ENCODE peak calls at places on chromosomes 12 and 14, in four cellular contexts. A is heart left ventricle, X is fibroblast of lung, V is fibroblast of the aortic adventitia. I is an unnamed sample.

GRCh38 chr14:102503576-102504224 is 5.9 kb downstream of the ANKRD9 start:
- DNase-seq in V (no peak), X (no peak), A (peak), I (no peak)

GRCh38 chr14:41604793-41605534 is 1.7 kb upstream of the LRFN5 start:
- DNase-seq in V (peak), X (peak), A (peak), I (peak)

GRCh38 chr14:40240456-40240855 is 808.2 kb upstream of the FBXO33 start:
- DNase-seq in X (no peak), V (no peak), A (no peak), I (no peak)

GRCh38 chr14:74747237-74747636 is 15.9 kb upstream of the YLPM1 start:
- DNase-seq in X (no peak), A (no peak), V (no peak), I (no peak)

GRCh38 chr12:6823161-6824084 is 1.8 kb downstream of the GPR162 start:
- DNase-seq in A (peak), X (no peak), V (no peak), I (no peak)

GRCh38 chr12:13368971-13369370 is 172.4 kb downstream of the EMP1 start:
- DNase-seq in A (no peak), V (no peak), X (no peak), I (no peak)

GRCh38 chr14:67387195-67387594 is 24.8 kb downstream of the PLEK2 start:
- DNase-seq in X (no peak), V (peak), A (no peak), I (no peak)

GRCh38 chr14:24851837-24852236 is 198.1 kb downstream of the STXBP6 start:
- DNase-seq in X (peak), V (peak), A (no peak), I (peak)

GRCh38 chr12:11651785-11652184 is 2.3 kb downstream of the ETV6 start:
- DNase-seq in V (peak), X (peak), A (no peak), I (peak)

GRCh38 chr12:66848967-66849366 is 170.1 kb upstream of the GRIP1 start:
- DNase-seq in V (no peak), A (no peak), X (no peak), I (no peak)

GRCh38 chr14:103310576-103311095 is 23.4 kb upstream of the EIF5 start:
- DNase-seq in A (no peak), X (no peak), V (no peak), I (no peak)

GRCh38 chr12:27273114-27273513 is 29.0 kb downstream of the STK38L start:
- DNase-seq in X (no peak), A (no peak), V (no peak), I (no peak)
- H3K4me3 ChIP-seq in X (no peak), A (no peak), V (no peak), I (no peak)

GRCh38 chr12:32891956-32892355 is 4.6 kb downstream of the PKP2 start:
- DNase-seq in X (no peak), V (peak), A (no peak), I (peak)
- H3K4me3 ChIP-seq in X (no peak), V (no peak), A (no peak), I (no peak)

GRCh38 chr14:80958258-80958657 is 2.8 kb downstream of the TSHR start:
- DNase-seq in V (no peak), A (no peak), X (no peak), I (no peak)

GRCh38 chr14:80954771-80955299 is 586 bp upstream of the TSHR start:
- DNase-seq in V (peak), X (peak), A (peak), I (peak)

GRCh38 chr14:80956922-80957321 is 1.5 kb downstream of the TSHR start:
- DNase-seq in V (no peak), X (no peak), A (peak), I (no peak)

GRCh38 chr14:80956105-80956504 is 684 bp downstream of the TSHR start:
- DNase-seq in A (no peak), X (no peak), V (no peak), I (no peak)

GRCh38 chr14:80955434-80955939 is at the start of gene TSHR:
- DNase-seq in X (no peak), V (no peak), A (peak), I (peak)
- H3K4me3 ChIP-seq in X (peak), V (peak), A (peak), I (peak)

GRCh38 chr12:92110083-92110640 is 35.5 kb downstream of the BTG1 start:
- DNase-seq in V (no peak), X (no peak), A (no peak), I (no peak)

GRCh38 chr12:92111256-92111655 is 34.4 kb downstream of the BTG1 start:
- DNase-seq in X (no peak), V (no peak), A (no peak), I (no peak)

GRCh38 chr12:92107621-92108131 is 38.0 kb downstream of the BTG1 start:
- DNase-seq in V (no peak), A (no peak), X (no peak), I (no peak)

GRCh38 chr12:92108651-92109050 is 37.0 kb downstream of the BTG1 start:
- DNase-seq in X (peak), A (peak), V (peak), I (peak)

GRCh38 chr12:92109613-92110012 is 36.0 kb downstream of the BTG1 start:
- DNase-seq in A (no peak), V (no peak), X (no peak), I (no peak)
- H3K4me3 ChIP-seq in A (no peak), V (no peak), X (no peak), I (no peak)

GRCh38 chr12:91180162-91180561 is 2.5 kb downstream of the DCN start:
- DNase-seq in X (no peak), A (no peak), V (no peak), I (no peak)

GRCh38 chr12:91178801-91179200 is 3.8 kb downstream of the DCN start:
- DNase-seq in X (no peak), A (no peak), V (peak), I (no peak)

GRCh38 chr12:91178139-91178561 is 4.5 kb downstream of the DCN start:
- DNase-seq in V (peak), X (peak), A (peak), I (peak)

GRCh38 chr12:91180577-91180976 is 2.0 kb downstream of the DCN start:
- DNase-seq in V (peak), X (peak), A (no peak), I (peak)

DNA sequence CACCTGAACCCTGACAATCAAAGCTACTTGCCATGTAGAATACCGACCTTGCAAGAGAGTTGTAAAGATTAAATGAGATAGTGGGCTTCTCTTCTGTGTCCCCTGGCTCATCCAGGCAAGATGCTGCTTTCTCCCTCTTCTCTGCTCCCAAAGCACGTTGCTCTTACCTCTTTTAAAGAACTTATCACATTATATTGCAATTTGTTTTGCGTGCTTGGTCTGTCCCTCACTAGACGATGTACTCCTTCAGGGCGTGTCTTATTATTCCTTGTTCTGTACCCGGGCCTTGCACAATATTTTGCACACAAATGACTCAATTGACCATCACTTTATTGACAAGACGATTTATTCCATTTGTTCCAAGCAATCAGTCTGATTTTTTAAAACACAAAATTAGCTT is 3.3 kb downstream of the DCN start:
- DNase-seq in V (peak), A (no peak), X (peak), I (peak)
- H3K4me3 ChIP-seq in V (peak), A (peak), X (peak), I (peak)

GRCh38 chr14:73740921-73741326 is 26.7 kb upstream of the PNMA1 start:
- DNase-seq in X (peak), V (peak), A (peak), I (peak)

GRCh38 chr14:73743431-73743931 is 29.3 kb upstream of the PNMA1 start:
- DNase-seq in A (peak), V (no peak), X (no peak), I (peak)

GRCh38 chr14:73742520-73743238 is 28.5 kb upstream of the PNMA1 start:
- DNase-seq in X (no peak), A (no peak), V (no peak), I (no peak)

GRCh38 chr14:73741386-73741875 is 27.2 kb upstream of the PNMA1 start:
- DNase-seq in A (peak), X (peak), V (peak), I (peak)

GRCh38 chr14:73741876-73742519 is 27.8 kb upstream of the PNMA1 start:
- DNase-seq in V (no peak), X (no peak), A (peak), I (no peak)
- H3K4me3 ChIP-seq in V (peak), X (peak), A (peak), I (peak)

DNA sequence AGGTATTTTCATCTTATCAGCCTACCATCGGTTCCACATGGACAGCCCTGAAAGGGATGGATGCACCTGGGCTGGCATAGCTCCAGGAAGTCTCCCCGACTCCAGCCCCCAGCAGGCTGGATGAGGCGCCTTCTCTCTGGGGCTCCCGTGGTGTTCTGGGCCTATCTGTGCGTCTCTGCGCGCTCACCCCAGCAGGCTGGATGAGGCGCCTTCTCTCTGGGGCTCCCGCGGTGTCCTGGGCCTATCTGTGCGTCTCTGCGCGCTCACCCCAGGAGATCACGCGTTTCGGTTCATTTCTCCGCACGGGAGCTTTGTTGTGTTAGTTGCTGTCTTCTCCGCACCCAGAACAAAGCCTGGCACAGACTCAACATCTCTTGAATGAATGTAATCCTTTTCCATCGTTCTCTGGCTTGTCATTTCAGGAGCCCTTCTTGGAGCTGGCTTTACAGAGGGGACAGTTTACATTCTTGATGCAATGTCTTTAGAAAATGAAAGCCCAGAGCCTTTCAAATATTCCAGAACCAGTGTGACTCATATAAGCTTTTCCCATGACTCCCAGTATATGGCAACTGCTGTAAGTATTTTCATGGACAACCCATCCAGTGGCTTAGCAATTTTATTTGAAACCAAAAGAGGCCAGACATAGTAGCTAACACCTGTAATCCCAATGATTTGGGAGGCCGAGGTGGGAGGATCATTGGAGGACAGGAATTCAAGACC is 40.3 kb downstream of the CFAP251 start:
- DNase-seq in V (peak), A (no peak), X (peak), I (no peak)
- H3K4me3 ChIP-seq in V (no peak), A (no peak), X (no peak), I (no peak)

DNA sequence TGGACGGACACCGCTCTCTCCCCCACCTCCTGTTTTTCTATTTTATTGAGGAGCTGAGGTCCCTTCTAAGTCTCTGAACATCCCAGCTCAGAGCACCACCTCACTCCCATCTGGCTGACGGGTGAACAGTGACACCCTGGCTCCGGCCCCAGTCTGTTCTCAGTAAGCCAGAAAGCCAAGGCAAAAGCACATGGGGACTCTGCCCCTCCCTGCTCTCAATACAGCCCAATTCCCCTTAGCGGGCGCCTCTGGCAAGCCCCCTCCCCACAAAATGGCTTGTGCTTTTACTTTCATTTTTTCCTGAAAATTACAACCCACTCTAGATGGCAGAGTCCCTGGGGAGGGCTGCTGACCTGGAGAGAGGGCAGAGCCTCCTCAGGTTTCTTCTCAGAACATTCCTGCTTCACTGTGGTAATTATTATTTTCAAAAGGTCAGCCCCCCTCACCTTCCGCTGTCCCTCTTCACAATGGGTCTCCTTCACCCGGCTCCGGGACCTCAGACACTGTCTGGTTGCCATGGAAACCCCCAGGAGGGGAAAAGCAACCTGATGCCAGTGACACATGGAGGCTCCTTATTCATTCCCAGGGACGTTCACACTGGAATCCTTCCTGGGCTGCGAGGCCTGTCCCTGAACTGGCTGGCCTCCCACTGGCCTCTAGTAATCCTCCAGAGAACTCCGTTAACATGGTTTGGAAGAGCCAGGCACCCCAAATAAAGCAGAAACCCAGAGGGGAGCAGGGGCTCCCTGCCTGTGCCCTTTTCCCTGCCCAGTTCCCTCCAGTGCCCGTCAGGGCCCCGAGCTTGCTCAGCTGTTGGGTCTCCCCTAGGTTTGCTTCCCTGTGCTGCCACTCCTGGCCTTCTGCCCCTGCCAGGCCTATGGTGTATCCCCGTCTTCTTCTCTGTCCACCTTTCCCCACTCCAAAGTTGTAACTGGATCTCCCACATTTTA is 15.9 kb downstream of the COL2A1 start:
- DNase-seq in X (no peak), A (no peak), V (peak), I (no peak)
- H3K4me3 ChIP-seq in X (no peak), A (no peak), V (no peak), I (no peak)

I was measured in cardiac fibroblast.